ENCODE peak calls at places on chromosomes 3 and 15, in seven cellular contexts. P, H, S, K, G, E and B are unnamed samples.

GRCh38 chr15:78807359-78807758 is 3.9 kb downstream of the ADAMTS7 start:
- DNase-seq in H (no peak), P (no peak), K (no peak), G (no peak), E (no peak), S (no peak), B (no peak)

GRCh38 chr3:118477768-118478167 is 556.9 kb downstream of the IGSF11 start:
- DNase-seq in E (no peak), K (no peak), P (no peak), G (no peak), H (no peak), S (no peak), B (no peak)

GRCh38 chr15:75031773-75032302 is 8.4 kb downstream of the PPCDC start:
- DNase-seq in P (no peak), S (no peak), G (no peak), E (no peak), H (no peak), K (no peak), B (no peak)

GRCh38 chr15:95874625-95875024 is 455.9 kb upstream of the NR2F2 start:
- DNase-seq in E (no peak), H (no peak), G (no peak), K (no peak), S (no peak), P (no peak), B (no peak)

GRCh38 chr3:22996926-22997600 is 206.1 kb upstream of the UBE2E2 start:
- DNase-seq in G (no peak), H (no peak), E (no peak), S (no peak), K (no peak), P (no peak), B (no peak)

GRCh38 chr3:20056727-20057611 is 16.7 kb downstream of the KAT2B start:
- DNase-seq in E (no peak), H (no peak), K (peak), S (no peak), G (no peak), P (peak), B (peak)

GRCh38 chr3:151327571-151328198 is 1.7 kb downstream of the P2RY13 start:
- DNase-seq in H (no peak), E (no peak), K (peak), P (no peak), S (no peak), G (no peak), B (no peak)

GRCh38 chr15:98904466-98905048 is 103.0 kb downstream of the PGPEP1L start:
- DNase-seq in S (peak), H (peak), K (peak), P (peak), G (no peak), E (no peak), B (no peak)

GRCh38 chr3:28916713-28917499 is 364.0 kb upstream of the RBMS3 start:
- DNase-seq in K (peak), P (peak), H (peak), E (peak), S (peak), G (peak), B (no peak)

GRCh38 chr3:165339753-165340152 is 143.6 kb upstream of the SLITRK3 start:
- DNase-seq in H (no peak), K (peak), S (no peak), E (peak), P (no peak), G (no peak), B (peak)

GRCh38 chr3:157542711-157543485 is 39.7 kb upstream of the VEPH1 start:
- DNase-seq in S (no peak), P (peak), K (peak), G (peak), E (no peak), H (no peak), B (no peak)

GRCh38 chr3:24521306-24522154 is 26.9 kb upstream of the THRB start:
- DNase-seq in H (peak), S (no peak), K (no peak), E (no peak), P (peak), G (peak), B (no peak)

GRCh38 chr3:10235551-10235950 is 12.7 kb upstream of the TATDN2 start:
- DNase-seq in S (no peak), P (no peak), K (no peak), G (no peak), E (no peak), H (no peak), B (no peak)

GRCh38 chr3:49724586-49724985 is 835 bp upstream of the GMPPB start:
- DNase-seq in P (no peak), H (no peak), K (peak), G (peak), E (no peak), S (no peak), B (no peak)

GRCh38 chr3:41267975-41268640 is 68.8 kb downstream of the CTNNB1 start:
- DNase-seq in P (peak), G (no peak), H (no peak), E (peak), K (peak), S (no peak), B (peak)

GRCh38 chr15:58369261-58369699 is 62.5 kb upstream of the LIPC start:
- DNase-seq in G (no peak), H (no peak), P (no peak), E (peak), K (peak), S (no peak), B (peak)

GRCh38 chr15:74238984-74239645 is 3.0 kb downstream of the CCDC33 start:
- DNase-seq in G (no peak), K (no peak), S (no peak), E (no peak), P (no peak), H (no peak), B (no peak)

GRCh38 chr3:178795349-178795748 is 259.1 kb downstream of the KCNMB2 start:
- DNase-seq in K (no peak), S (no peak), E (no peak), H (no peak), G (no peak), P (no peak), B (no peak)

GRCh38 chr15:72034859-72035650 is 82.9 kb downstream of the MYO9A start:
- DNase-seq in E (no peak), P (no peak), H (no peak), K (peak), S (no peak), G (no peak), B (no peak)

GRCh38 chr15:99442268-99442897 is 123.4 kb upstream of the MEF2A start:
- DNase-seq in S (no peak), E (peak), P (peak), H (no peak), K (peak), G (peak), B (peak)

GRCh38 chr15:96338772-96339661 is 8.5 kb downstream of the NR2F2 start:
- DNase-seq in K (no peak), E (no peak), S (no peak), H (no peak), P (no peak), G (no peak), B (no peak)

GRCh38 chr3:193674714-193675113 is 81.7 kb downstream of the OPA1 start:
- DNase-seq in G (no peak), K (no peak), S (no peak), P (no peak), H (no peak), E (no peak), B (no peak)

GRCh38 chr15:69607101-69607500 is 154.5 kb downstream of the RPLP1 start:
- DNase-seq in S (no peak), E (no peak), G (no peak), K (no peak), P (no peak), H (no peak), B (no peak)

GRCh38 chr3:99475229-99475628 is 163.2 kb upstream of the COL8A1 start:
- DNase-seq in H (no peak), P (no peak), K (peak), G (no peak), E (no peak), S (no peak), B (no peak)

GRCh38 chr15:39886418-39886817 is 33.6 kb downstream of the GPR176 start:
- DNase-seq in E (no peak), K (no peak), P (no peak), S (no peak), H (no peak), G (no peak), B (peak)

GRCh38 chr3:153744884-153745283 is 376.3 kb upstream of the ARHGEF26 start:
- DNase-seq in K (no peak), G (no peak), P (no peak), S (no peak), E (no peak), H (no peak), B (no peak)

GRCh38 chr3:64501298-64501906 is 186.4 kb downstream of the ADAMTS9 start:
- DNase-seq in S (no peak), P (no peak), G (no peak), K (peak), H (no peak), E (no peak), B (no peak)

GRCh38 chr3:24493951-24494615 is 567 bp downstream of the THRB start:
- DNase-seq in H (peak), K (no peak), S (peak), E (no peak), P (peak), G (peak), B (no peak)

GRCh38 chr3:105812194-105812586 is 56.6 kb downstream of the CBLB start:
- DNase-seq in H (no peak), S (no peak), K (peak), E (no peak), G (no peak), P (peak), B (no peak)

GRCh38 chr3:74613060-74613459 is 1.4 kb downstream of the CNTN3 start:
- DNase-seq in K (peak), P (peak), H (no peak), G (no peak), S (no peak), E (no peak), B (no peak)

GRCh38 chr15:37098468-37099320 is 1.7 kb downstream of the MEIS2 start:
- DNase-seq in P (peak), S (no peak), G (peak), E (no peak), H (peak), K (peak), B (no peak)

GRCh38 chr3:145900056-145900829 is 260.7 kb downstream of the PLOD2 start:
- DNase-seq in H (no peak), P (no peak), K (no peak), S (no peak), E (no peak), G (no peak), B (no peak)

GRCh38 chr15:67199881-67200763 is 54.3 kb downstream of the AAGAB start:
- DNase-seq in G (no peak), K (peak), S (no peak), P (no peak), E (no peak), H (no peak), B (no peak)

GRCh38 chr15:31235298-31236183 is 91.1 kb upstream of the KLF13 start:
- DNase-seq in G (peak), E (no peak), S (no peak), K (no peak), H (no peak), P (no peak), B (no peak)

GRCh38 chr15:101052681-101053121 is 133.5 kb downstream of the LRRK1 start:
- DNase-seq in K (no peak), E (no peak), P (no peak), G (no peak), S (no peak), H (no peak), B (no peak)

GRCh38 chr15:88956906-88957305 is 43.7 kb upstream of the MFGE8 start:
- DNase-seq in G (no peak), K (no peak), P (no peak), S (no peak), E (no peak), H (no peak), B (no peak)

GRCh38 chr3:100941451-100941850 is 51.8 kb downstream of the ABI3BP start:
- DNase-seq in H (no peak), G (no peak), E (no peak), S (no peak), K (no peak), P (no peak), B (no peak)

GRCh38 chr3:150315711-150316110 is 92.4 kb upstream of the TSC22D2 start:
- DNase-seq in E (no peak), G (no peak), S (no peak), H (no peak), K (no peak), P (no peak), B (no peak)

GRCh38 chr3:102180291-102180931 is 254.4 kb upstream of the ZPLD1 start:
- DNase-seq in G (no peak), S (no peak), P (no peak), K (peak), E (no peak), H (no peak), B (peak)

GRCh38 chr3:104578558-104578957 is 788.2 kb upstream of the ALCAM start:
- DNase-seq in P (no peak), K (no peak), G (no peak), S (no peak), E (no peak), H (no peak), B (no peak)